ENCODE peak calls at places on chromosomes 12 and 14, in four cellular contexts. L is stimulated activated CD8-positive, alpha-beta memory T cell treated with anti-CD3 and anti-CD28 coated beads, Interleukin-15, amount 100 ng/mL, for 4 hours; A is HT1080; I is foreskin melanocyte. V is an unnamed sample.

GRCh38 chr14:50321009-50321660 is 9.0 kb downstream of the DMAC2L start:
- DNase-seq in A (peak), I (peak), L (peak), V (no peak)

GRCh38 chr14:68104518-68104917 is 284.9 kb downstream of the RAD51B start:
- DNase-seq in L (no peak), A (peak), I (no peak), V (no peak)

GRCh38 chr12:14776236-14776959 is 26.9 kb downstream of the WBP11 start:
- DNase-seq in I (no peak), A (no peak), L (no peak), V (no peak)

GRCh38 chr14:50225974-50226297 is 5.4 kb downstream of the SOS2 start:
- DNase-seq in I (no peak), L (no peak), A (no peak), V (no peak)

GRCh38 chr12:121595520-121595919 is 14.7 kb upstream of the KDM2B start:
- DNase-seq in L (no peak), A (no peak), I (no peak), V (no peak)

GRCh38 chr12:28618171-28618570 is 427.9 kb downstream of the CCDC91 start:
- DNase-seq in I (no peak), A (no peak), L (no peak), V (no peak)

GRCh38 chr14:102849522-102850379 is 72.5 kb downstream of the TRAF3 start:
- DNase-seq in A (no peak), L (no peak), I (no peak), V (no peak)

GRCh38 chr14:67480011-67480410 is 8.5 kb downstream of the TMEM229B start:
- DNase-seq in L (no peak), A (no peak), I (no peak), V (no peak)

GRCh38 chr12:9753042-9753820 is 7.5 kb downstream of the CD69 start:
- DNase-seq in L (no peak), I (no peak), A (no peak), V (no peak)

GRCh38 chr12:68106160-68106559 is 53.4 kb downstream of the IFNG start:
- DNase-seq in L (no peak), A (peak), I (peak), V (no peak)

GRCh38 chr12:89040146-89040964 is 311.9 kb downstream of the DUSP6 start:
- DNase-seq in L (peak), A (peak), I (no peak), V (no peak)

GRCh38 chr12:118337194-118337838 is 35.4 kb downstream of the TAOK3 start:
- DNase-seq in L (no peak), I (no peak), A (no peak), V (no peak)

GRCh38 chr14:76456200-76456599 is 80.3 kb downstream of the ESRRB start:
- DNase-seq in I (peak), A (peak), L (no peak), V (no peak)

GRCh38 chr14:89767861-89768268 is 186.7 kb downstream of the EFCAB11 start:
- DNase-seq in A (peak), I (peak), L (peak), V (no peak)

GRCh38 chr14:61493239-61493638 is 171.9 kb downstream of the PRKCH start:
- DNase-seq in A (peak), L (no peak), I (no peak), V (no peak)

GRCh38 chr12:44847888-44848770 is 28.0 kb downstream of the NELL2 start:
- DNase-seq in I (no peak), L (peak), A (peak), V (no peak)

GRCh38 chr12:109600481-109600880 is 26.9 kb downstream of the MVK start:
- DNase-seq in I (no peak), A (no peak), L (no peak), V (no peak)

GRCh38 chr14:63659726-63660125 is 18.1 kb upstream of the WDR89 start:
- DNase-seq in I (peak), A (no peak), L (no peak), V (no peak)

GRCh38 chr14:95346820-95347219 is 27.1 kb upstream of the CLMN start:
- DNase-seq in A (peak), I (no peak), L (no peak), V (no peak)

GRCh38 chr14:104115131-104115600 is 23.2 kb upstream of the KIF26A start:
- DNase-seq in I (no peak), A (no peak), L (no peak), V (no peak)

GRCh38 chr14:29390046-29390841 is 537.4 kb downstream of the PRKD1 start:
- DNase-seq in A (no peak), L (no peak), I (no peak), V (no peak)

V was measured in esophagus squamous epithelium.